ENCODE peak calls at places on chromosomes 4 and X, in five cellular contexts. Z, K, S, Y and O are unnamed samples.

GRCh38 chrX:140434347-140434746 is 70.5 kb downstream of the SOX3 start:
- DNase-seq in K (no peak), Y (no peak), Z (no peak), S (no peak), O (no peak)

GRCh38 chrX:8036914-8037313 is 109.7 kb upstream of the PNPLA4 start:
- DNase-seq in Y (no peak), Z (no peak), S (no peak), K (no peak), O (no peak)

GRCh38 chr4:147340111-147340510 is 140.8 kb upstream of the EDNRA start:
- DNase-seq in Z (peak; percentile 89), K (no peak), Y (no peak), S (no peak), O (no peak)

GRCh38 chrX:33336783-33337182 is 125.4 kb upstream of the DMD start:
- DNase-seq in Y (peak; percentile 4), Z (no peak), K (peak; percentile 78), S (no peak), O (no peak)

GRCh38 chr4:80183196-80184052 is 13.9 kb upstream of the PRDM8 start:
- DNase-seq in K (no peak), S (no peak), Z (peak; percentile 35), Y (no peak), O (no peak)

GRCh38 chrX:103396186-103396585 is 19.8 kb downstream of the BEX3 start:
- DNase-seq in K (no peak), Y (no peak), S (no peak), Z (peak; percentile 66), O (no peak)

GRCh38 chr4:122576261-122577188 is 44.3 kb downstream of the IL21 start:
- DNase-seq in K (peak; percentile 91), S (no peak), Z (peak; percentile 58), Y (peak; percentile 71), O (peak; percentile 16)

GRCh38 chr4:75733369-75733768 is 9.0 kb downstream of the USO1 start:
- DNase-seq in Z (no peak), S (no peak), K (no peak), Y (no peak), O (no peak)

GRCh38 chrX:110012818-110013484 is 10.0 kb downstream of the TMEM164 start:
- DNase-seq in K (no peak), Z (no peak), Y (no peak), S (no peak), O (no peak)

GRCh38 chr4:159077702-159078495 is 25.0 kb upstream of the RAPGEF2 start:
- DNase-seq in S (no peak), K (no peak), Z (no peak), Y (no peak), O (no peak)

GRCh38 chrX:38923451-38923969 is 122.3 kb downstream of the MID1IP1 start:
- DNase-seq in K (no peak), Z (no peak), S (no peak), Y (no peak), O (no peak)

GRCh38 chr4:140736669-140737343 is 19.4 kb downstream of the TBC1D9 start:
- DNase-seq in S (no peak), Y (no peak), K (no peak), Z (no peak), O (no peak)

GRCh38 chrX:16023790-16024734 is 99.3 kb upstream of the GRPR start:
- DNase-seq in S (no peak), Z (peak; percentile 62), K (no peak), Y (no peak), O (no peak)

GRCh38 chr4:120886183-120886582 is 36.3 kb downstream of the PRDM5 start:
- DNase-seq in Z (no peak), K (no peak), Y (no peak), S (no peak), O (no peak)

GRCh38 chr4:111228396-111228795 is 605.5 kb upstream of the PITX2 start:
- DNase-seq in Y (no peak), Z (peak; percentile 59), S (no peak), K (no peak), O (no peak)

GRCh38 chrX:111124418-111124817 is 28.4 kb downstream of the PAK3 start:
- DNase-seq in S (no peak), Y (no peak), Z (no peak), K (no peak), O (no peak)

GRCh38 chr4:139922625-139923024 is 231.4 kb downstream of the MAML3 start:
- DNase-seq in K (no peak), Z (peak; percentile 78), Y (no peak), S (no peak), O (no peak)

GRCh38 chr4:1002131-1002630 is 9.0 kb upstream of the SLC26A1 start:
- DNase-seq in K (no peak), S (peak; percentile 62), Y (no peak), Z (no peak), O (no peak)

GRCh38 chrX:45712067-45712466 is 511.4 kb upstream of the DIPK2B start:
- DNase-seq in S (no peak), Y (no peak), Z (no peak), K (no peak), O (no peak)

GRCh38 chrX:76253432-76253831 is 80.6 kb downstream of the PBDC1 start:
- DNase-seq in Z (peak; percentile 3), S (peak; percentile 28), K (peak; percentile 88), Y (peak; percentile 5), O (peak; percentile 46)

GRCh38 chrX:134682081-134682480 is 23.8 kb upstream of the PLAC1 start:
- DNase-seq in Z (no peak), Y (no peak), S (no peak), K (no peak), O (no peak)

GRCh38 chr4:136461533-136461932 is 1070.8 kb downstream of the PCDH18 start:
- DNase-seq in S (no peak), Y (no peak), K (no peak), Z (no peak), O (no peak)

GRCh38 chrX:83469551-83469950 is 38.5 kb upstream of the POU3F4 start:
- DNase-seq in S (peak; percentile 20), Z (peak; percentile 1), Y (peak; percentile 14), K (peak; percentile 74), O (peak; percentile 6)

GRCh38 chr4:964346-965025 is 8.9 kb downstream of the DGKQ start:
- DNase-seq in Y (no peak), S (no peak), Z (no peak), K (no peak), O (no peak)

GRCh38 chr4:148850257-148850995 is 408.2 kb upstream of the NR3C2 start:
- DNase-seq in Z (no peak), S (no peak), Y (no peak), K (no peak), O (no peak)

GRCh38 chr4:101954975-101955678 is 164.6 kb downstream of the BANK1 start:
- DNase-seq in Y (no peak), S (no peak), K (peak; percentile 86), Z (no peak), O (no peak)

GRCh38 chr4:189087981-189088380 is 852.7 kb upstream of the FRG1 start:
- DNase-seq in S (no peak), Y (no peak), Z (no peak), K (no peak), O (no peak)

GRCh38 chrX:56600141-56600540 is 36.7 kb downstream of the UBQLN2 start:
- DNase-seq in Y (no peak), K (no peak), S (no peak), Z (no peak), O (no peak)